ENCODE peak calls at places on chromosome 12, in four cellular contexts. Y is body of pancreas, C is A549, P is prostate gland. H is an unnamed sample.

GRCh38 chr12:83474369-83474768 is 787.7 kb downstream of the TMTC2 start:
- DNase-seq in Y (no peak), C (no peak), P (no peak), H (no peak)

GRCh38 chr12:3712209-3712992 is 40.5 kb downstream of the CRACR2A start:
- DNase-seq in Y (no peak), C (no peak), P (no peak), H (no peak)

GRCh38 chr12:12172106-12172511 is 94.7 kb downstream of the LRP6 start:
- DNase-seq in Y (no peak), C (no peak), P (peak), H (no peak)

GRCh38 chr12:49588761-49589516 is 16.5 kb downstream of the FAM186B start:
- DNase-seq in Y (no peak), C (no peak), P (no peak), H (no peak)

GRCh38 chr12:119302334-119303132 is 32.0 kb upstream of the CCDC60 start:
- DNase-seq in Y (no peak), C (no peak), P (no peak), H (no peak)

GRCh38 chr12:90801776-90802175 is 153.2 kb downstream of the CCER1 start:
- DNase-seq in Y (no peak), C (no peak), P (no peak), H (no peak)

GRCh38 chr12:29519585-29520182 is 22.2 kb upstream of the OVCH1 start:
- DNase-seq in Y (no peak), C (peak), P (peak), H (no peak)

GRCh38 chr12:47033081-47033480 is 46.3 kb upstream of the PCED1B start:
- DNase-seq in Y (peak), C (peak), P (peak), H (peak)

GRCh38 chr12:44774815-44775411 is 101.2 kb downstream of the NELL2 start:
- DNase-seq in Y (peak), C (peak), P (no peak), H (no peak)

GRCh38 chr12:56007148-56007891 is 10.2 kb downstream of the SUOX start:
- DNase-seq in Y (peak), C (peak), P (peak), H (peak)

GRCh38 chr12:74111688-74112360 is 425.8 kb upstream of the ATXN7L3B start:
- DNase-seq in Y (no peak), C (peak), P (no peak), H (no peak)

GRCh38 chr12:49367381-49368239 is at the start of gene SPATS2:
- DNase-seq in Y (peak), C (peak), P (no peak), H (peak)

GRCh38 chr12:27220057-27220987 is 23.8 kb upstream of the STK38L start:
- DNase-seq in Y (no peak), C (no peak), P (no peak), H (no peak)

GRCh38 chr12:76996983-76997382 is 68.4 kb downstream of the E2F7 start:
- DNase-seq in Y (no peak), C (no peak), P (no peak), H (no peak)

GRCh38 chr12:388547-389137 is 478 bp downstream of the KDM5A start:
- DNase-seq in Y (peak), C (peak), P (no peak), H (no peak)

GRCh38 chr12:105507311-105508035 is 177.0 kb downstream of the C12orf75 start:
- DNase-seq in Y (no peak), C (no peak), P (no peak), H (no peak)

GRCh38 chr12:60836651-60837050 is 1240.8 kb downstream of the SLC16A7 start:
- DNase-seq in Y (no peak), C (no peak), P (no peak), H (no peak)

GRCh38 chr12:64625243-64626077 is 15.2 kb downstream of the RASSF3 start:
- DNase-seq in Y (peak), C (peak), P (peak), H (peak)

GRCh38 chr12:122880668-122881067 is 15.3 kb downstream of the VPS37B start:
- DNase-seq in Y (no peak), C (peak), P (no peak), H (no peak)

GRCh38 chr12:127893875-127894635 is 372.9 kb upstream of the TMEM132C start:
- DNase-seq in Y (no peak), C (peak), P (no peak), H (no peak)

GRCh38 chr12:50005150-50005549 is 20.1 kb downstream of the RACGAP1 start:
- DNase-seq in Y (no peak), C (no peak), P (no peak), H (no peak)

GRCh38 chr12:46650688-46651087 is 175.1 kb downstream of the SLC38A4 start:
- DNase-seq in Y (no peak), C (no peak), P (no peak), H (no peak)

GRCh38 chr12:19397534-19397933 is 41.8 kb upstream of the AEBP2 start:
- DNase-seq in Y (no peak), C (peak), P (no peak), H (no peak)

GRCh38 chr12:24997970-24998582 is 49.2 kb upstream of the BCAT1 start:
- DNase-seq in Y (no peak), C (no peak), P (no peak), H (no peak)

GRCh38 chr12:124167141-124167540 is 127.8 kb upstream of the RFLNA start:
- DNase-seq in Y (no peak), C (no peak), P (no peak), H (no peak)

GRCh38 chr12:39813776-39814175 is 194.2 kb upstream of the ABCD2 start:
- DNase-seq in Y (no peak), C (no peak), P (no peak), H (no peak)

GRCh38 chr12:114679452-114679875 is 4.5 kb downstream of the TBX3 start:
- DNase-seq in Y (no peak), C (no peak), P (no peak), H (no peak)

GRCh38 chr12:89252284-89252683 is 100.0 kb downstream of the DUSP6 start:
- DNase-seq in Y (peak), C (no peak), P (peak), H (no peak)

GRCh38 chr12:121331268-121331667 is 20.9 kb downstream of the ANAPC5 start:
- DNase-seq in Y (peak), C (no peak), P (no peak), H (no peak)

GRCh38 chr12:6788972-6789905 is at the start of gene CD4:
- DNase-seq in Y (no peak), C (no peak), P (no peak), H (peak)

GRCh38 chr12:121806556-121807308 is 2.9 kb downstream of the SETD1B start:
- DNase-seq in Y (no peak), C (peak), P (no peak), H (no peak)

GRCh38 chr12:47441490-47441889 is 264.3 kb downstream of the RPAP3 start:
- DNase-seq in Y (no peak), C (no peak), P (no peak), H (no peak)

GRCh38 chr12:29738416-29738815 is 45.3 kb downstream of the TMTC1 start:
- DNase-seq in Y (no peak), C (no peak), P (no peak), H (no peak)

GRCh38 chr12:121326996-121327674 is 25.1 kb downstream of the ANAPC5 start:
- DNase-seq in Y (peak), C (no peak), P (no peak), H (no peak)

GRCh38 chr12:85405781-85406522 is 125.9 kb downstream of the ALX1 start:
- DNase-seq in Y (no peak), C (no peak), P (no peak), H (no peak)

GRCh38 chr12:72074956-72075355 is 136.3 kb downstream of the TPH2 start:
- DNase-seq in Y (no peak), C (no peak), P (no peak), H (no peak)

GRCh38 chr12:67925077-67925476 is 64.2 kb upstream of the IFNG-AS1 start:
- DNase-seq in Y (no peak), C (no peak), P (no peak), H (no peak)

GRCh38 chr12:107093547-107094448 is at the start of gene CRY1:
- DNase-seq in Y (peak), C (peak), P (peak), H (peak)
- TF ChIP-seq POLR2A in Y (no peak), C (peak), P (no peak), H (peak)

GRCh38 chr12:53474819-53475218 is 22.9 kb downstream of the PCBP2 start:
- DNase-seq in Y (no peak), C (no peak), P (no peak), H (peak)

GRCh38 chr12:53467880-53468279 is 16.0 kb downstream of the PCBP2 start:
- DNase-seq in Y (no peak), C (no peak), P (no peak), H (no peak)

GRCh38 chr12:53468286-53468685 is 16.4 kb downstream of the PCBP2 start:
- DNase-seq in Y (no peak), C (no peak), P (no peak), H (no peak)

GRCh38 chr12:53474077-53474476 is 22.2 kb downstream of the PCBP2 start:
- DNase-seq in Y (no peak), C (no peak), P (no peak), H (no peak)

GRCh38 chr12:53472183-53472582 is 20.3 kb downstream of the PCBP2 start:
- DNase-seq in Y (no peak), C (no peak), P (no peak), H (no peak)
- TF ChIP-seq POLR2A in Y (no peak), C (no peak), P (no peak), H (no peak)

DNA sequence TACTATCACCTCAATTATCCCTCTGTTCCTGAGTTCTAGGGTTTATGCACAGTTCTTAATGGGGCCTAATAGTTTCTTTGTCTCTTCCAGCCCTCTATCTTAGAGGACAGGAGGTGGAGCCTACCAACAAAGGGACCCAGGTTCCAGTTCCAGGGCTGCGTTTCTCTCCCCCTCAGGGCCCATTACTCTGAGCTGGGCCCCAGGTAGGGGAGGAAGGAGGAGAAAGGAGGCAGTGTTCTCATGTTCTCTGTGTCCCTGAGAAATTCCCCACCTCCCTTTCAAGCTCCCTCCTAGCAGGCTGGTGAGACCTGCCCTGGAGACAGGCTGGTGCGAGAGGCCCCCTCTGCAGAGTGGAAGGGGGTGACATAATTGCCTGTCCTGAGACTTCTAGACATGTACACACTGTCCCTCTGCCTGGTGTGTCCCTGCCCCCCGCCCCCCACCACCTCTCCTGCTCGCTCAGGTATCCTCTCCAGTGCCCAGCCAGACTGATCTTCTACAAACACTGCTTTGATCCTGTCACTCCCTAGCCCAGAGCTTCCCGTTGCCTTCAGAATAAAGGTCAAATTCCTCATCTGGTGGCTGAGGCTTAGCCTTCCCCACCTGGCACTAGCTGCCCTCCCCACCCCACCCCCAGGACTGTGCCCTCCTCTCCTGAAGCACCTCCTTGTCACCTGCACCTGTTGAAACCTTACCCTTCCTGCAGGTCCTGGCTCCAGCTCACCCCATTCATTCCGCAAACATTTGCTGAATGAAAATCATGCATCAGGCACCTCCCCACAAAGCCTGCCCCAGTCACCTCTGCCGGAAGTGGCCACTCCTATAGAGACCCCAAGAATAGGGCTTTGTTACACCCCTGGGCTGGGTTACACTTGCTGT is 21.1 kb upstream of the KRT8 start:
- DNase-seq in Y (peak), C (peak), P (no peak), H (peak)
- TF ChIP-seq POLR2A in Y (no peak), C (no peak), P (no peak), H (no peak)

GRCh38 chr12:93742086-93742934 is 65.1 kb downstream of the CRADD start:
- DNase-seq in Y (peak), C (peak), P (peak), H (peak)
- TF ChIP-seq POLR2A in Y (peak), C (no peak), P (peak), H (peak)

H was measured in upper lobe of left lung.